ENCODE peak calls at places on chromosomes 11 and 22, in six cellular contexts. O is Peyer's patch; F is adipocyte; U is aorta; G is CD8-positive, alpha-beta T cell; W is thoracic aorta. I is an unnamed sample.

GRCh38 chr22:43554694-43555365 is 143.0 kb downstream of the MPPED1 start:
- DNase-seq in G (no peak), F (no peak), W (no peak), U (no peak), O (no peak), I (no peak)

GRCh38 chr11:108431997-108432396 is 35.3 kb downstream of the C11orf65 start:
- DNase-seq in O (no peak), F (no peak), W (no peak), U (no peak), G (no peak), I (no peak)

GRCh38 chr22:19103881-19104821 is 18.1 kb downstream of the DGCR2 start:
- DNase-seq in W (no peak), F (peak; percentile 70), U (peak; percentile 69), O (no peak), G (no peak), I (no peak)

GRCh38 chr11:74936087-74936486 is 12.8 kb downstream of the XRRA1 start:
- DNase-seq in U (no peak), F (no peak), O (no peak), G (no peak), W (no peak), I (no peak)

GRCh38 chr11:121886005-121886739 is 229.8 kb downstream of the BLID start:
- DNase-seq in O (no peak), U (no peak), G (no peak), F (no peak), W (no peak), I (no peak)

GRCh38 chr11:109016724-109017123 is 351.9 kb downstream of the DDX10 start:
- DNase-seq in W (no peak), F (no peak), O (no peak), U (no peak), G (no peak), I (no peak)

GRCh38 chr11:113103932-113104331 is 142.7 kb downstream of the NCAM1 start:
- DNase-seq in U (no peak), O (no peak), G (no peak), F (no peak), W (no peak), I (no peak)

GRCh38 chr22:25900390-25900789 is 158.4 kb downstream of the MYO18B start:
- DNase-seq in O (no peak), W (no peak), F (no peak), U (no peak), G (no peak), I (no peak)

GRCh38 chr11:77101043-77101537 is 1.6 kb upstream of the OMP start:
- DNase-seq in W (no peak), F (peak; percentile 37), G (no peak), U (no peak), O (no peak), I (peak; percentile 6)

GRCh38 chr11:46361283-46362145 is 14.3 kb downstream of the DGKZ start:
- DNase-seq in F (peak; percentile 18), O (no peak), U (peak; percentile 87), G (peak; percentile 69), W (no peak), I (no peak)

GRCh38 chr11:134768463-134768862 is 356.4 kb upstream of the B3GAT1 start:
- DNase-seq in U (no peak), W (no peak), F (no peak), O (no peak), G (no peak), I (no peak)

GRCh38 chr11:112016765-112017356 is 8.3 kb upstream of the DLAT start:
- DNase-seq in W (no peak), U (no peak), F (peak; percentile 89), G (no peak), O (no peak), I (no peak)

GRCh38 chr11:112013501-112014164 is 11.6 kb upstream of the DLAT start:
- DNase-seq in F (no peak), U (no peak), G (no peak), W (no peak), O (no peak), I (no peak)

GRCh38 chr11:112017538-112017937 is 7.7 kb upstream of the DLAT start:
- DNase-seq in O (no peak), G (no peak), W (no peak), F (peak; percentile 48), U (no peak), I (no peak)

GRCh38 chr11:112019066-112019465 is 6.1 kb upstream of the DLAT start:
- DNase-seq in G (no peak), W (no peak), O (no peak), U (no peak), F (no peak), I (no peak)

GRCh38 chr11:112016088-112016764 is 9.0 kb upstream of the DLAT start:
- DNase-seq in O (no peak), W (no peak), G (no peak), U (no peak), F (peak; percentile 69), I (no peak)
- H3K4me1 ChIP-seq in O (no peaks in the 10 kb centered on the region), W (peaks cover 27% of the 10 kb centered on the region), G (no peaks in the 10 kb centered on the region), U (no peaks in the 10 kb centered on the region), F (peaks cover 60% of the 10 kb centered on the region), I (peaks cover 16% of the 10 kb centered on the region)

GRCh38 chr22:35301370-35301874 is 1.7 kb downstream of the TOM1 start:
- DNase-seq in F (peak; percentile 99), U (no peak), W (no peak), O (no peak), G (no peak), I (no peak)
- H3K4me3 ChIP-seq in F (peak overlapping the region; percentile 88), U (no peak overlapping the region), W (no peak overlapping the region), O (peak overlapping the region; percentile 70), G (no peak overlapping the region), I (no peak overlapping the region)

GRCh38 chr11:19803506-19803998 is 90.9 kb downstream of the NAV2 start:
- DNase-seq in F (no peak), W (no peak), O (no peak), G (no peak), U (no peak), I (no peak)

GRCh38 chr11:19808076-19808911 is 95.7 kb downstream of the NAV2 start:
- DNase-seq in G (no peak), F (peak; percentile 28), W (no peak), O (no peak), U (no peak), I (no peak)

GRCh38 chr11:19805346-19805745 is 92.7 kb downstream of the NAV2 start:
- DNase-seq in U (no peak), G (no peak), F (no peak), O (no peak), W (no peak), I (no peak)

GRCh38 chr11:19806251-19806650 is 93.6 kb downstream of the NAV2 start:
- DNase-seq in G (no peak), O (no peak), F (no peak), W (no peak), U (no peak), I (no peak)

GRCh38 chr11:19805827-19806226 is 93.2 kb downstream of the NAV2 start:
- DNase-seq in O (no peak), W (no peak), F (no peak), U (no peak), G (no peak), I (no peak)
- H3K4me1 ChIP-seq in O (no peaks in the 10 kb centered on the region), W (peaks cover 92% of the 10 kb centered on the region), F (peaks cover 37% of the 10 kb centered on the region), U (peaks cover 25% of the 10 kb centered on the region), G (no peaks in the 10 kb centered on the region), I (no peaks in the 10 kb centered on the region)

GRCh38 chr11:68501813-68502212 is 41.3 kb downstream of the PPP6R3 start:
- DNase-seq in F (no peak), W (no peak), O (no peak), G (no peak), U (no peak), I (no peak)
- H3K4me3 ChIP-seq in F (no peak overlapping the region), W (no peak overlapping the region), O (no peak overlapping the region), G (no peak overlapping the region), U (no peak overlapping the region), I (no peak overlapping the region)

DNA sequence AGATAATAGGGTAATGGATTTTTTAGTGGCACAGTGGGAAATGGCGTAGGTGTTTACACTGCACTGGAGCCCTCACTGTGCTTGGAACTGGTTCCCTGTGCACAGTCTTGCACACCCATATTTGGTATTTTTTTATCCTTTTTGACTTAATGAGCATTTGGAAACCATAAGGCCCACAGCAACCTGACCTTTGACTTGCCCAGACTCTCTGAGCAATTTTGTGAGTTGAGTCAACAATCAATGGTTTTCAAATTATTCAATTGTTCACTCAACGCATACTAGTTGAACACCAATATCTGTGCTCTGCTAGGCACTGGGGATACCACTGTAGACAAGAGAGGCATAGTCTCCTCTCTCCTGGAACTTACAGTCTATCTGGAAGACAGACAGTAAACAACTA is 14.3 kb downstream of the CD44 start:
- DNase-seq in G (no peak), W (no peak), O (no peak), U (no peak), F (no peak), I (no peak)
- H3K4me1 ChIP-seq in G (peaks cover 97% of the 10 kb centered on the region), W (peaks cover 67% of the 10 kb centered on the region), O (no peaks in the 10 kb centered on the region), U (peaks cover 37% of the 10 kb centered on the region), F (peaks cover 52% of the 10 kb centered on the region), I (no peaks in the 10 kb centered on the region)

GRCh38 chr11:129895126-129896041 is at the start of gene NFRKB:
- DNase-seq in U (peak; percentile 96), F (peak; percentile 91), W (peak; percentile 26), G (peak; percentile 86), O (peak; percentile 94), I (peak; percentile 77)

GRCh38 chr11:129894281-129895125 is 875 bp downstream of the NFRKB start:
- DNase-seq in O (no peak), G (no peak), U (no peak), W (no peak), F (no peak), I (no peak)

GRCh38 chr11:129896062-129896461 is 684 bp upstream of the NFRKB start:
- DNase-seq in W (no peak), G (no peak), F (no peak), O (no peak), U (no peak), I (no peak)
- H3K4me3 ChIP-seq in W (peak overlapping the region; percentile 94), G (peak overlapping the region; percentile 72), F (peak overlapping the region; percentile 89), O (peak overlapping the region; percentile 85), U (peak overlapping the region; percentile 89), I (peak overlapping the region; percentile 77)

DNA sequence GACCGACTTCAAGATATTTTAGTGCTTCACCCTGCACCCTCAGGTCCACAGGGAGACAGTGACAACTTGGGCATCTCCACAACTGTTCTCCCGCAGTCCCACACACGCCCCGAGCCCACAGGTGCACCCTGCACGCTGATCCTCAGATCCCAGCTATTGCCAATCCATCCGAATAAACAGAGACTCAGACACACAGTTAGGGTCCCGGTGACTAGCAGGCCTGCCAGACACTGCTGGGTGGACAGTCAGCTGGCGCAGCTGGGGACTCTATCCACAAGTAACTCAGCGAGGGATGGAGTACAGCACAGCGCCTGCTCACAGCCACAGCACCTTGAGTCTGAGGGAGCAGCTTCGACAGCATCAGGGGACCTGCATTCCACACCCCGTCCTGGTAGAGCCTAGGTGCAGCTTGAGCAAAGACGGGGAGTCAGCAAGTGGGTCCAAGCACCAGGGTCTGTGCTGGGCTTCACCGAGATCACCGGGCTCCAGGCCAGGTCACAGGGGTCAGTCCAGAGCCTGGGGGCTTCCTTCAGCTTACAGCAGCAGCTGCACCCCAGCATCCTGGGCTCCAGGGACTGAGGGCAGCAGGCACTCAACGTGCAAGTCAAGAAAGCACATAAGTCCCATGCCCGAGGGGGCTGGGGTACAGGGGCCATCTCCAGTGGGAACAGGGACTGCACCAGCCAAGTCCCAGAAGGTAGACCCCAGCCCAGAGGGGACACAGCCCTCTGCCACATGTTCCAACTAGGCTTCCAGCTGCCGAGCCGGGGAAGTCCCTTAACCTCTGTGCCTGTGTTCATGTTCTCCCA is 7.6 kb downstream of the RPL3 start:
- DNase-seq in O (peak; percentile 48), G (no peak), W (no peak), U (peak; percentile 77), F (no peak), I (peak; percentile 52)
- H3K4me1 ChIP-seq in O (peaks cover 5% of the 10 kb centered on the region), G (peaks cover 27% of the 10 kb centered on the region), W (peaks cover 39% of the 10 kb centered on the region), U (no peaks in the 10 kb centered on the region), F (peaks cover 47% of the 10 kb centered on the region), I (peaks cover 12% of the 10 kb centered on the region)